ENCODE peak calls at places on chromosomes 1 and 21, in seven cellular contexts. One of them, this sample, is unnamed.

GRCh38 chr1:42834803-42835202 is 11.6 kb upstream of the ZNF691 start:
- DNase-seq in WERI-Rb-1: no peak
- DNase-seq in heart right ventricle: no peak
- DNase-seq in HFF-Myc: no peak
- DNase-seq in A549: no peak
- DNase-seq in PC-9: no peak
- DNase-seq in heart left ventricle: no peak
- DNase-seq in this sample: no peak

GRCh38 chr1:172449585-172450523 is 6.0 kb upstream of the PIGC start:
- DNase-seq in WERI-Rb-1: peak; percentile 57
- DNase-seq in heart right ventricle: peak; percentile 51
- DNase-seq in HFF-Myc: peak; percentile 48
- DNase-seq in A549: peak; percentile 85
- DNase-seq in PC-9: peak; percentile 42
- DNase-seq in heart left ventricle: peak; percentile 73
- DNase-seq in this sample: peak; percentile 18

GRCh38 chr1:11788549-11789053 is 17.2 kb downstream of the MTHFR start:
- DNase-seq in WERI-Rb-1: no peak
- DNase-seq in heart right ventricle: peak; percentile 23
- DNase-seq in HFF-Myc: no peak
- DNase-seq in A549: no peak
- DNase-seq in PC-9: no peak
- DNase-seq in heart left ventricle: no peak
- DNase-seq in this sample: no peak

GRCh38 chr1:206713910-206714312 is 29.2 kb downstream of the MAPKAPK2 start:
- DNase-seq in WERI-Rb-1: no peak
- DNase-seq in heart right ventricle: no peak
- DNase-seq in HFF-Myc: no peak
- DNase-seq in A549: peak; percentile 66
- DNase-seq in PC-9: no peak
- DNase-seq in heart left ventricle: no peak
- DNase-seq in this sample: no peak

GRCh38 chr21:43320526-43320925 is 106.4 kb downstream of the SIK1 start:
- DNase-seq in WERI-Rb-1: no peak
- DNase-seq in heart right ventricle: no peak
- DNase-seq in HFF-Myc: no peak
- DNase-seq in A549: no peak
- DNase-seq in PC-9: no peak
- DNase-seq in heart left ventricle: no peak
- DNase-seq in this sample: no peak

GRCh38 chr1:26391450-26391849 is 18.9 kb upstream of the ZNF683 start:
- DNase-seq in WERI-Rb-1: peak; percentile 31
- DNase-seq in heart right ventricle: no peak
- DNase-seq in HFF-Myc: peak; percentile 33
- DNase-seq in A549: peak; percentile 69
- DNase-seq in PC-9: peak; percentile 46
- DNase-seq in heart left ventricle: no peak
- DNase-seq in this sample: peak; percentile 26

GRCh38 chr1:177256153-177256814 is 85.5 kb downstream of the BRINP2 start:
- DNase-seq in WERI-Rb-1: peak; percentile 81
- DNase-seq in heart right ventricle: peak; percentile 70
- DNase-seq in HFF-Myc: peak; percentile 83
- DNase-seq in A549: peak; percentile 72
- DNase-seq in PC-9: no peak
- DNase-seq in heart left ventricle: peak; percentile 71
- DNase-seq in this sample: peak; percentile 90

GRCh38 chr1:44036409-44037111 is 5.3 kb upstream of the SLC6A9 start:
- DNase-seq in WERI-Rb-1: peak; percentile 82
- DNase-seq in heart right ventricle: peak; percentile 60
- DNase-seq in HFF-Myc: peak; percentile 59
- DNase-seq in A549: peak; percentile 67
- DNase-seq in PC-9: peak; percentile 59
- DNase-seq in heart left ventricle: peak; percentile 62
- DNase-seq in this sample: peak; percentile 34

GRCh38 chr1:161054805-161055204 is 9.0 kb upstream of the USF1 start:
- DNase-seq in WERI-Rb-1: no peak
- DNase-seq in heart right ventricle: no peak
- DNase-seq in HFF-Myc: no peak
- DNase-seq in A549: no peak
- DNase-seq in PC-9: no peak
- DNase-seq in heart left ventricle: no peak
- DNase-seq in this sample: no peak

GRCh38 chr1:204728456-204728855 is 42.9 kb upstream of the LRRN2 start:
- DNase-seq in WERI-Rb-1: no peak
- DNase-seq in heart right ventricle: no peak
- DNase-seq in HFF-Myc: no peak
- DNase-seq in A549: peak; percentile 35
- DNase-seq in PC-9: no peak
- DNase-seq in heart left ventricle: no peak
- DNase-seq in this sample: no peak

GRCh38 chr1:159205225-159205624 is 550 bp downstream of the ACKR1 start:
- DNase-seq in WERI-Rb-1: no peak
- DNase-seq in heart right ventricle: no peak
- DNase-seq in HFF-Myc: no peak
- DNase-seq in A549: no peak
- DNase-seq in PC-9: no peak
- DNase-seq in heart left ventricle: no peak
- DNase-seq in this sample: no peak

GRCh38 chr1:46131093-46131492 is 1.3 kb downstream of the PIK3R3 start:
- DNase-seq in WERI-Rb-1: no peak
- DNase-seq in heart right ventricle: no peak
- DNase-seq in HFF-Myc: no peak
- DNase-seq in A549: no peak
- DNase-seq in PC-9: no peak
- DNase-seq in heart left ventricle: no peak
- DNase-seq in this sample: no peak

GRCh38 chr1:17674707-17675505 is 80.2 kb upstream of the ACTL8 start:
- DNase-seq in WERI-Rb-1: no peak
- DNase-seq in heart right ventricle: no peak
- DNase-seq in HFF-Myc: no peak
- DNase-seq in A549: no peak
- DNase-seq in PC-9: no peak
- DNase-seq in heart left ventricle: no peak
- DNase-seq in this sample: no peak

GRCh38 chr1:1153874-1154273 is 19.8 kb upstream of the TTLL10 start:
- DNase-seq in WERI-Rb-1: no peak
- DNase-seq in heart right ventricle: no peak
- DNase-seq in HFF-Myc: no peak
- DNase-seq in A549: no peak
- DNase-seq in PC-9: no peak
- DNase-seq in heart left ventricle: no peak
- DNase-seq in this sample: no peak

GRCh38 chr1:225581193-225581592 is 71.7 kb downstream of the ENAH start:
- DNase-seq in WERI-Rb-1: no peak
- DNase-seq in heart right ventricle: no peak
- DNase-seq in HFF-Myc: no peak
- DNase-seq in A549: no peak
- DNase-seq in PC-9: no peak
- DNase-seq in heart left ventricle: no peak
- DNase-seq in this sample: no peak

GRCh38 chr1:66916320-66916719 is 8.3 kb downstream of the DNAI4 start:
- DNase-seq in WERI-Rb-1: no peak
- DNase-seq in heart right ventricle: no peak
- DNase-seq in HFF-Myc: no peak
- DNase-seq in A549: no peak
- DNase-seq in PC-9: no peak
- DNase-seq in heart left ventricle: no peak
- DNase-seq in this sample: no peak

GRCh38 chr1:19038732-19039131 is 82.3 kb upstream of the IFFO2 start:
- DNase-seq in WERI-Rb-1: no peak
- DNase-seq in heart right ventricle: no peak
- DNase-seq in HFF-Myc: no peak
- DNase-seq in A549: no peak
- DNase-seq in PC-9: no peak
- DNase-seq in heart left ventricle: no peak
- DNase-seq in this sample: no peak

GRCh38 chr1:161200421-161200991 is 1.7 kb upstream of the ADAMTS4 start:
- DNase-seq in WERI-Rb-1: no peak
- DNase-seq in heart right ventricle: no peak
- DNase-seq in HFF-Myc: no peak
- DNase-seq in A549: no peak
- DNase-seq in PC-9: no peak
- DNase-seq in heart left ventricle: no peak
- DNase-seq in this sample: no peak

GRCh38 chr1:21622466-21623315 is 46.5 kb downstream of the RAP1GAP start:
- DNase-seq in WERI-Rb-1: no peak
- DNase-seq in heart right ventricle: no peak
- DNase-seq in HFF-Myc: no peak
- DNase-seq in A549: no peak
- DNase-seq in PC-9: no peak
- DNase-seq in heart left ventricle: no peak
- DNase-seq in this sample: no peak

GRCh38 chr1:199995096-199995685 is 32.3 kb upstream of the NR5A2 start:
- DNase-seq in WERI-Rb-1: no peak
- DNase-seq in heart right ventricle: no peak
- DNase-seq in HFF-Myc: no peak
- DNase-seq in A549: peak; percentile 46
- DNase-seq in PC-9: no peak
- DNase-seq in heart left ventricle: no peak
- DNase-seq in this sample: no peak

GRCh38 chr1:101259744-101260148 is 22.9 kb downstream of the S1PR1 start:
- DNase-seq in WERI-Rb-1: no peak
- DNase-seq in heart right ventricle: no peak
- DNase-seq in HFF-Myc: no peak
- DNase-seq in A549: peak; percentile 49
- DNase-seq in PC-9: peak; percentile 91
- DNase-seq in heart left ventricle: no peak
- DNase-seq in this sample: no peak

GRCh38 chr1:153587314-153587713 is 21.7 kb upstream of the S100A2 start:
- DNase-seq in WERI-Rb-1: no peak
- DNase-seq in heart right ventricle: no peak
- DNase-seq in HFF-Myc: no peak
- DNase-seq in A549: no peak
- DNase-seq in PC-9: no peak
- DNase-seq in heart left ventricle: no peak
- DNase-seq in this sample: no peak

GRCh38 chr1:168966217-168966616 is 140.3 kb upstream of the ATP1B1 start:
- DNase-seq in WERI-Rb-1: peak; percentile 22
- DNase-seq in heart right ventricle: no peak
- DNase-seq in HFF-Myc: no peak
- DNase-seq in A549: no peak
- DNase-seq in PC-9: no peak
- DNase-seq in heart left ventricle: no peak
- DNase-seq in this sample: no peak

GRCh38 chr21:31444061-31444460 is 100.0 kb upstream of the TIAM1 start:
- DNase-seq in WERI-Rb-1: no peak
- DNase-seq in heart right ventricle: no peak
- DNase-seq in HFF-Myc: no peak
- DNase-seq in A549: no peak
- DNase-seq in PC-9: no peak
- DNase-seq in heart left ventricle: peak; percentile 31
- DNase-seq in this sample: no peak

GRCh38 chr1:110587906-110588305 is 18.3 kb downstream of the KCNA2 start:
- DNase-seq in WERI-Rb-1: no peak
- DNase-seq in heart right ventricle: no peak
- DNase-seq in HFF-Myc: no peak
- DNase-seq in A549: no peak
- DNase-seq in PC-9: no peak
- DNase-seq in heart left ventricle: no peak
- DNase-seq in this sample: no peak

GRCh38 chr1:231793893-231794292 is 167.3 kb downstream of the DISC1 start:
- DNase-seq in WERI-Rb-1: no peak
- DNase-seq in heart right ventricle: no peak
- DNase-seq in HFF-Myc: no peak
- DNase-seq in A549: no peak
- DNase-seq in PC-9: no peak
- DNase-seq in heart left ventricle: no peak
- DNase-seq in this sample: no peak

DNA sequence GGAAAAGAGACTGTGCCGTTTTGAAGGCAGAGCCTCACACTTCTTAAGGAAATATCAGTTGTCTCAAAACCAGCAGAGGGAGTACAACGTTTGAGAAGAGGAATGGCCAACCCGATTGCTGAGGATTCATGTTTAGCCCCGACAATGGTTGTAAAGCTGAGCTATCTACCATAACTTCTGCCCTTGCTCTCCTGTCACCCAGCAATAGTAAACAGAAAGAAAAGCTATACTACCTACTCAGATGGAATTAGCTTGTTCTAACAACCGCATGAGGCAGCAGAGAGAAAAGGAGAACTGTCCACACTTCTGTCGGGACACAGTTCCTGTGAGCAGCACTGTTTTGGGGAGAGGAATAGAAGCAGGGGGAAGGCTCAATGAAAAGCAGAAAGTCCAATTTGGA is 91.2 kb downstream of the SLC45A1 start:
- DNase-seq in WERI-Rb-1: no peak
- DNase-seq in heart right ventricle: peak; percentile 44
- DNase-seq in HFF-Myc: no peak
- DNase-seq in A549: peak; percentile 43
- DNase-seq in PC-9: no peak
- DNase-seq in heart left ventricle: no peak
- DNase-seq in this sample: peak; percentile 53
- TF ChIP-seq CTCF in WERI-Rb-1: no peak
- TF ChIP-seq CTCF in heart right ventricle: peak; percentile 27
- TF ChIP-seq CTCF in HFF-Myc: no peak
- TF ChIP-seq CTCF in A549: peak; percentile 20
- TF ChIP-seq CTCF in PC-9: no peak
- TF ChIP-seq CTCF in heart left ventricle: peak; percentile 40
- TF ChIP-seq CTCF in this sample: peak; percentile 64

GRCh38 chr1:95744731-95745130 is 510.7 kb downstream of the RWDD3 start:
- DNase-seq in WERI-Rb-1: no peak
- DNase-seq in heart right ventricle: no peak
- DNase-seq in HFF-Myc: no peak
- DNase-seq in A549: no peak
- DNase-seq in PC-9: no peak
- DNase-seq in heart left ventricle: no peak
- DNase-seq in this sample: no peak

GRCh38 chr1:95742591-95743089 is 508.6 kb downstream of the RWDD3 start:
- DNase-seq in WERI-Rb-1: peak; percentile 53
- DNase-seq in heart right ventricle: peak; percentile 29
- DNase-seq in HFF-Myc: no peak
- DNase-seq in A549: peak; percentile 17
- DNase-seq in PC-9: no peak
- DNase-seq in heart left ventricle: peak; percentile 42
- DNase-seq in this sample: no peak
- H3K4me3 ChIP-seq in WERI-Rb-1: no peak overlapping the region
- H3K4me3 ChIP-seq in heart right ventricle: no peak overlapping the region
- H3K4me3 ChIP-seq in HFF-Myc: no peak overlapping the region
- H3K4me3 ChIP-seq in A549: no peak overlapping the region
- H3K4me3 ChIP-seq in PC-9: no peak overlapping the region
- H3K4me3 ChIP-seq in heart left ventricle: no peak overlapping the region
- H3K4me3 ChIP-seq in this sample: no peak overlapping the region

GRCh38 chr1:63843884-63844283 is 70.1 kb downstream of the ROR1 start:
- DNase-seq in WERI-Rb-1: peak; percentile 86
- DNase-seq in heart right ventricle: no peak
- DNase-seq in HFF-Myc: no peak
- DNase-seq in A549: no peak
- DNase-seq in PC-9: peak; percentile 42
- DNase-seq in heart left ventricle: no peak
- DNase-seq in this sample: no peak
- TF ChIP-seq CTCF in WERI-Rb-1: no peak
- TF ChIP-seq CTCF in heart right ventricle: no peak
- TF ChIP-seq CTCF in HFF-Myc: no peak
- TF ChIP-seq CTCF in A549: no peak
- TF ChIP-seq CTCF in PC-9: no peak
- TF ChIP-seq CTCF in heart left ventricle: no peak
- TF ChIP-seq CTCF in this sample: no peak

DNA sequence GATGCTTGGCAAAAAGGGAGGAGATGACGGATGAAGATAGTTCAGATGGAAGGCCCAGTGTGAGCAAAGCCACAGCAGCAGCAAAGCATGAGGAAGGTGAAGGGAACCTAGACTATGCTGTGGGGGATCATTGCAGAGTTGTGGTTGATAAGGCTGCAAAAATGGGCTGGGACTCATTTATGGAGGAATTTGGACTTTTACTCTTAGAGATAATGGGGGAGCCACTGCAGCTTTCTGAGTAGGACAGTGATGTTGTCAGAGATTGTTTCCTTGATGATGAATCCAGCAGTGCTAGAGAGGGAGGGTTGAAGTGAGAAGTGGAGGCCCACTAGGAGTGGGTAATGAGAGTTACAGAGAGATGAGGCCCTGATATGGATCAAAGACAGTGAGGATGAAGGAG is 2.1 kb upstream of the C8A start:
- DNase-seq in WERI-Rb-1: no peak
- DNase-seq in heart right ventricle: no peak
- DNase-seq in HFF-Myc: no peak
- DNase-seq in A549: no peak
- DNase-seq in PC-9: no peak
- DNase-seq in heart left ventricle: no peak
- DNase-seq in this sample: no peak
- H3K4me3 ChIP-seq in WERI-Rb-1: no peak overlapping the region
- H3K4me3 ChIP-seq in heart right ventricle: no peak overlapping the region
- H3K4me3 ChIP-seq in HFF-Myc: no peak overlapping the region
- H3K4me3 ChIP-seq in A549: no peak overlapping the region
- H3K4me3 ChIP-seq in PC-9: no peak overlapping the region
- H3K4me3 ChIP-seq in heart left ventricle: no peak overlapping the region
- H3K4me3 ChIP-seq in this sample: no peak overlapping the region

This sample was measured in astrocyte of the cerebellum.